ENCODE peak calls at places on chromosomes 2 and 18, in seven cellular contexts. One of them, this sample, is unnamed. For H3K4me1, the result is how much of the 10 kb centered on the place peaks cover.

GRCh38 chr2:11329759-11330158 is 14.7 kb downstream of the ROCK2 start:
- DNase-seq in endodermal cell: no peak
- DNase-seq in transverse colon: no peak
- DNase-seq in tibial artery: no peak
- DNase-seq in CD8-positive, alpha-beta memory T cell: no peak
- DNase-seq in NT2/D1: no peak
- DNase-seq in cardiac muscle cell: no peak
- DNase-seq in this sample: no peak

GRCh38 chr2:121721926-121722325 is 14.7 kb downstream of the NIFK start:
- DNase-seq in endodermal cell: no peak
- DNase-seq in transverse colon: no peak
- DNase-seq in tibial artery: no peak
- DNase-seq in CD8-positive, alpha-beta memory T cell: no peak
- DNase-seq in NT2/D1: no peak
- DNase-seq in cardiac muscle cell: peak
- DNase-seq in this sample: no peak

GRCh38 chr18:10771053-10771709 is 245.4 kb downstream of the NAPG start:
- DNase-seq in endodermal cell: no peak
- DNase-seq in transverse colon: no peak
- DNase-seq in tibial artery: no peak
- DNase-seq in CD8-positive, alpha-beta memory T cell: no peak
- DNase-seq in NT2/D1: no peak
- DNase-seq in cardiac muscle cell: peak
- DNase-seq in this sample: no peak

GRCh38 chr2:28269019-28269784 is 123.5 kb upstream of the FOSL2 start:
- DNase-seq in endodermal cell: peak
- DNase-seq in transverse colon: peak
- DNase-seq in tibial artery: no peak
- DNase-seq in CD8-positive, alpha-beta memory T cell: no peak
- DNase-seq in NT2/D1: no peak
- DNase-seq in cardiac muscle cell: peak
- DNase-seq in this sample: peak

GRCh38 chr2:46535360-46535759 is 56.0 kb downstream of the TMEM247 start:
- DNase-seq in endodermal cell: no peak
- DNase-seq in transverse colon: no peak
- DNase-seq in tibial artery: no peak
- DNase-seq in CD8-positive, alpha-beta memory T cell: peak
- DNase-seq in NT2/D1: no peak
- DNase-seq in cardiac muscle cell: no peak
- DNase-seq in this sample: no peak

GRCh38 chr2:2399390-2399789 is 68.3 kb upstream of the MYT1L start:
- DNase-seq in endodermal cell: no peak
- DNase-seq in transverse colon: no peak
- DNase-seq in tibial artery: no peak
- DNase-seq in CD8-positive, alpha-beta memory T cell: no peak
- DNase-seq in NT2/D1: no peak
- DNase-seq in cardiac muscle cell: no peak
- DNase-seq in this sample: no peak

GRCh38 chr18:67938691-67939090 is 422.2 kb upstream of the DSEL start:
- DNase-seq in endodermal cell: no peak
- DNase-seq in transverse colon: no peak
- DNase-seq in tibial artery: no peak
- DNase-seq in CD8-positive, alpha-beta memory T cell: no peak
- DNase-seq in NT2/D1: no peak
- DNase-seq in cardiac muscle cell: no peak
- DNase-seq in this sample: no peak

GRCh38 chr2:233445152-233445830 is 91.0 kb downstream of the DGKD start:
- DNase-seq in endodermal cell: peak
- DNase-seq in transverse colon: peak
- DNase-seq in tibial artery: no peak
- DNase-seq in CD8-positive, alpha-beta memory T cell: peak
- DNase-seq in NT2/D1: no peak
- DNase-seq in cardiac muscle cell: no peak
- DNase-seq in this sample: no peak

GRCh38 chr2:167832840-167833239 is 414.6 kb downstream of the STK39 start:
- DNase-seq in endodermal cell: peak
- DNase-seq in transverse colon: no peak
- DNase-seq in tibial artery: no peak
- DNase-seq in CD8-positive, alpha-beta memory T cell: no peak
- DNase-seq in NT2/D1: no peak
- DNase-seq in cardiac muscle cell: no peak
- DNase-seq in this sample: no peak

GRCh38 chr2:199457147-199458016 is at the start of gene SATB2:
- DNase-seq in endodermal cell: peak
- DNase-seq in transverse colon: peak
- DNase-seq in tibial artery: no peak
- DNase-seq in CD8-positive, alpha-beta memory T cell: no peak
- DNase-seq in NT2/D1: no peak
- DNase-seq in cardiac muscle cell: peak
- DNase-seq in this sample: peak

GRCh38 chr2:162022290-162022945 is 51.6 kb downstream of the DPP4 start:
- DNase-seq in endodermal cell: no peak
- DNase-seq in transverse colon: no peak
- DNase-seq in tibial artery: no peak
- DNase-seq in CD8-positive, alpha-beta memory T cell: no peak
- DNase-seq in NT2/D1: no peak
- DNase-seq in cardiac muscle cell: peak
- DNase-seq in this sample: no peak

GRCh38 chr18:61635901-61636528 is 256.8 kb downstream of the RNF152 start:
- DNase-seq in endodermal cell: peak
- DNase-seq in transverse colon: peak
- DNase-seq in tibial artery: peak
- DNase-seq in CD8-positive, alpha-beta memory T cell: no peak
- DNase-seq in NT2/D1: no peak
- DNase-seq in cardiac muscle cell: peak
- DNase-seq in this sample: peak

GRCh38 chr18:26901020-26901419 is 35.5 kb upstream of the AQP4 start:
- DNase-seq in endodermal cell: no peak
- DNase-seq in transverse colon: no peak
- DNase-seq in tibial artery: no peak
- DNase-seq in CD8-positive, alpha-beta memory T cell: no peak
- DNase-seq in NT2/D1: no peak
- DNase-seq in cardiac muscle cell: no peak
- DNase-seq in this sample: no peak

GRCh38 chr2:25323612-25324189 is 18.0 kb downstream of the DNMT3A start:
- DNase-seq in endodermal cell: no peak
- DNase-seq in transverse colon: no peak
- DNase-seq in tibial artery: no peak
- DNase-seq in CD8-positive, alpha-beta memory T cell: no peak
- DNase-seq in NT2/D1: no peak
- DNase-seq in cardiac muscle cell: no peak
- DNase-seq in this sample: no peak

GRCh38 chr2:231258696-231259095 is 60.3 kb downstream of the ARMC9 start:
- DNase-seq in endodermal cell: no peak
- DNase-seq in transverse colon: peak
- DNase-seq in tibial artery: no peak
- DNase-seq in CD8-positive, alpha-beta memory T cell: no peak
- DNase-seq in NT2/D1: no peak
- DNase-seq in cardiac muscle cell: no peak
- DNase-seq in this sample: no peak

GRCh38 chr2:232731470-232731869 is 34.3 kb downstream of the GIGYF2 start:
- DNase-seq in endodermal cell: no peak
- DNase-seq in transverse colon: no peak
- DNase-seq in tibial artery: no peak
- DNase-seq in CD8-positive, alpha-beta memory T cell: no peak
- DNase-seq in NT2/D1: no peak
- DNase-seq in cardiac muscle cell: no peak
- DNase-seq in this sample: no peak

GRCh38 chr18:21093133-21093532 is 18.5 kb downstream of the ROCK1 start:
- DNase-seq in endodermal cell: no peak
- DNase-seq in transverse colon: no peak
- DNase-seq in tibial artery: no peak
- DNase-seq in CD8-positive, alpha-beta memory T cell: no peak
- DNase-seq in NT2/D1: no peak
- DNase-seq in cardiac muscle cell: no peak
- DNase-seq in this sample: no peak

GRCh38 chr2:198059800-198060199 is 255.4 kb downstream of the PLCL1 start:
- DNase-seq in endodermal cell: no peak
- DNase-seq in transverse colon: no peak
- DNase-seq in tibial artery: no peak
- DNase-seq in CD8-positive, alpha-beta memory T cell: no peak
- DNase-seq in NT2/D1: no peak
- DNase-seq in cardiac muscle cell: no peak
- DNase-seq in this sample: no peak

GRCh38 chr18:6855767-6856166 is 126.3 kb downstream of the ARHGAP28 start:
- DNase-seq in endodermal cell: no peak
- DNase-seq in transverse colon: no peak
- DNase-seq in tibial artery: no peak
- DNase-seq in CD8-positive, alpha-beta memory T cell: no peak
- DNase-seq in NT2/D1: no peak
- DNase-seq in cardiac muscle cell: no peak
- DNase-seq in this sample: no peak

GRCh38 chr18:926946-927345 is 22.3 kb downstream of the ADCYAP1 start:
- DNase-seq in endodermal cell: no peak
- DNase-seq in transverse colon: no peak
- DNase-seq in tibial artery: no peak
- DNase-seq in CD8-positive, alpha-beta memory T cell: no peak
- DNase-seq in NT2/D1: no peak
- DNase-seq in cardiac muscle cell: no peak
- DNase-seq in this sample: no peak

GRCh38 chr18:9055626-9056025 is 46.9 kb upstream of the NDUFV2 start:
- DNase-seq in endodermal cell: peak
- DNase-seq in transverse colon: no peak
- DNase-seq in tibial artery: no peak
- DNase-seq in CD8-positive, alpha-beta memory T cell: no peak
- DNase-seq in NT2/D1: no peak
- DNase-seq in cardiac muscle cell: no peak
- DNase-seq in this sample: no peak

GRCh38 chr18:75340206-75340605 is 87.3 kb downstream of the SMIM21 start:
- DNase-seq in endodermal cell: no peak
- DNase-seq in transverse colon: no peak
- DNase-seq in tibial artery: no peak
- DNase-seq in CD8-positive, alpha-beta memory T cell: no peak
- DNase-seq in NT2/D1: no peak
- DNase-seq in cardiac muscle cell: no peak
- DNase-seq in this sample: no peak

GRCh38 chr2:47091118-47091517 is 64.0 kb downstream of the STPG4 start:
- DNase-seq in endodermal cell: no peak
- DNase-seq in transverse colon: no peak
- DNase-seq in tibial artery: no peak
- DNase-seq in CD8-positive, alpha-beta memory T cell: no peak
- DNase-seq in NT2/D1: no peak
- DNase-seq in cardiac muscle cell: peak
- DNase-seq in this sample: no peak

GRCh38 chr2:32212293-32212692 is 46.6 kb downstream of the SLC30A6 start:
- DNase-seq in endodermal cell: no peak
- DNase-seq in transverse colon: no peak
- DNase-seq in tibial artery: no peak
- DNase-seq in CD8-positive, alpha-beta memory T cell: no peak
- DNase-seq in NT2/D1: no peak
- DNase-seq in cardiac muscle cell: no peak
- DNase-seq in this sample: no peak
- H3K4me3 ChIP-seq in endodermal cell: no peak
- H3K4me3 ChIP-seq in transverse colon: no peak
- H3K4me3 ChIP-seq in tibial artery: no peak
- H3K4me3 ChIP-seq in CD8-positive, alpha-beta memory T cell: no peak
- H3K4me3 ChIP-seq in NT2/D1: no peak
- H3K4me3 ChIP-seq in cardiac muscle cell: no peak
- H3K4me3 ChIP-seq in this sample: no peak

DNA sequence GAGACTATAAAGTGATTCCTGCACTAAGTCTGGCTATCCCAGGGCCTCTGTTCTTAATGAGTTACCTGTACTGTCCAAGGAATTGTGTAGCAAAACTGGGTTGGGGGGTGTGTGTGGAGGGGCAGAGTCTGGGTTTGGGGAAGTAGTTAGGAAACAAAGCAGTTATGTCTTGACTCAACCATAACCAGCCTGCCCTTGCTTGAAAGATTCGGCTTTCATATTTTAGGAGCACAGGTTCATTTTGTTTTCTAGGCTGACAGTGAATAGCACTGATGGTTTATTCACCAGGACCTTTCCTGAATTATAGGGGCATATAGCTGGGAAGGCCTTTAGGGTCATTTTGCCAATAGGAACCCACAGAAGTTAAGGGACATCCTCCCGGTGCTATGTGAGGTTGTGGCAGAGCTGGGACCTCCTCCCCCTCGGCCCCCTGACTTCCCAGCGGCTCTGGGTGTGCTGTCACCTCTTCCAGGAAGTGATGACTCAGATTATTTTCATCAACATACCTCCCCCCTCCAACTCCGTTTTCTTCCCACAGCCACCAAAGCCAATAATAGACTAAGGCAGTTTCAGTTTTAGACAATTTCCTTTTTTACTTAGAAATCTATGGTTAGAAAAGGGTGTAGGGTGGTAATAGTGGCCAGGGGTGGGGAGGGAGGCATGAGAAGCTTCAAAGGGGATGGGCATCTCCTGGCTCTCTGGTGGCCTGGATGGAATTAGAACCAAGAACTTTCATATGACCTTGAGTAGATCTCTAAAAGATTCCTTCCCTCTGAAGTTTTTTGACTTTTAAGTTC is 44.8 kb downstream of the SETBP1 start:
- DNase-seq in endodermal cell: no peak
- DNase-seq in transverse colon: peak
- DNase-seq in tibial artery: peak
- DNase-seq in CD8-positive, alpha-beta memory T cell: peak
- DNase-seq in NT2/D1: no peak
- DNase-seq in cardiac muscle cell: peak
- DNase-seq in this sample: peak
- H3K4me1 ChIP-seq in endodermal cell: half or more
- H3K4me1 ChIP-seq in transverse colon: half or more
- H3K4me1 ChIP-seq in tibial artery: half or more
- H3K4me1 ChIP-seq in CD8-positive, alpha-beta memory T cell: half or more
- H3K4me1 ChIP-seq in NT2/D1: under half
- H3K4me1 ChIP-seq in cardiac muscle cell: under half
- H3K4me1 ChIP-seq in this sample: half or more

GRCh38 chr2:154032220-154032619 is 160.5 kb downstream of the GALNT13 start:
- DNase-seq in endodermal cell: no peak
- DNase-seq in transverse colon: no peak
- DNase-seq in tibial artery: no peak
- DNase-seq in CD8-positive, alpha-beta memory T cell: no peak
- DNase-seq in NT2/D1: no peak
- DNase-seq in cardiac muscle cell: no peak
- DNase-seq in this sample: no peak
- H3K4me3 ChIP-seq in endodermal cell: no peak
- H3K4me3 ChIP-seq in transverse colon: no peak
- H3K4me3 ChIP-seq in tibial artery: no peak
- H3K4me3 ChIP-seq in CD8-positive, alpha-beta memory T cell: no peak
- H3K4me3 ChIP-seq in NT2/D1: no peak
- H3K4me3 ChIP-seq in cardiac muscle cell: no peak
- H3K4me3 ChIP-seq in this sample: no peak

DNA sequence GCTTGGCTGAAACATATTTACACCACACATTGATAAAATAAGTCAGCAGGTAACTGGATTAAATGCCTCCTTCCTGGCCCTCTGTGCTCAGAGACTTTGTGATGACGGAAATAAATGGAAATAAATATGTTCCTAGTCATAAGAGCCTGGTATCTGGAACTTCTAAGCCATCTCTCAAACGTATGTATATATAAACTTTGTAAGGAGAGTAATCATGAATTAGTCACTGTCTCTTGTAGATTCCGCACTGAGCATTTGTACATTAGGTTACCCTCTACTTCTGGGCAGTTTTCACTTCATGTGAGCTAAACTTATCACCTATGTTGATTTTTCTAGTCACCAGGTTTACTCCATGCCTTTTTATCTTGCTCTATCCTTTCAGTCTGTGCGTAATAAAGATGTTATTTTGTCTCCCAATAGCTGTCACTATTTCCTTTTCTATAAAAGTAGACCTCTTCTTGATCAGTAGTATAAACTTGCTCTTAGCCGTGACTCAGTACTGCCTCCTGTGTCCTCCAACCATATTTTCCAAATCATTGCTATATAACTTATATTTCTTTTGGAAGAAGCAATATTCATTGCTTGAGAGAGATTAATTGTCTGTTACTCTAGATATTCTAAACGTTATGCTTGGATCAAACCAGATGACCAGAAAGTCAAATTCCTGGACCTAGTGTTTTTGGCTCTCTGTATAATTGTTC is 53.2 kb downstream of the FEZ2 start:
- DNase-seq in endodermal cell: no peak
- DNase-seq in transverse colon: no peak
- DNase-seq in tibial artery: no peak
- DNase-seq in CD8-positive, alpha-beta memory T cell: no peak
- DNase-seq in NT2/D1: no peak
- DNase-seq in cardiac muscle cell: no peak
- DNase-seq in this sample: no peak
- H3K4me1 ChIP-seq in endodermal cell: under half
- H3K4me1 ChIP-seq in transverse colon: under half
- H3K4me1 ChIP-seq in tibial artery: under half
- H3K4me1 ChIP-seq in CD8-positive, alpha-beta memory T cell: under half
- H3K4me1 ChIP-seq in NT2/D1: under half
- H3K4me1 ChIP-seq in cardiac muscle cell: under half
- H3K4me1 ChIP-seq in this sample: under half

This sample was measured in SJSA1.